ENCODE peak calls at places on chromosomes 4 and X, in seven cellular contexts. X is AG04450, B is cardiac muscle cell, F is GM12865, C is endothelial cell of umbilical vein, L is ovary, M is brain microvascular endothelial cell. W is an unnamed sample.

GRCh38 chr4:26319467-26320158 is 1.2 kb upstream of the RBPJ start:
- DNase-seq in X (peak; percentile 100), B (peak; percentile 100), F (peak; percentile 100), C (peak; percentile 100), L (peak; percentile 98), M (peak; percentile 100), W (peak; percentile 82)

GRCh38 chr4:92952426-92952825 is 648.7 kb downstream of the GRID2 start:
- DNase-seq in X (no peak), B (no peak), F (no peak), C (no peak), L (no peak), M (no peak), W (no peak)

GRCh38 chrX:45709381-45709780 is 508.7 kb upstream of the DIPK2B start:
- DNase-seq in X (no peak), B (no peak), F (no peak), C (no peak), L (no peak), M (no peak), W (no peak)

GRCh38 chrX:46294234-46294633 is 251.0 kb downstream of the ZNF674 start:
- DNase-seq in X (no peak), B (peak; percentile 25), F (no peak), C (no peak), L (no peak), M (peak; percentile 3), W (no peak)

GRCh38 chrX:13545731-13546130 is 23.7 kb upstream of the EGFL6 start:
- DNase-seq in X (no peak), B (no peak), F (no peak), C (no peak), L (no peak), M (no peak), W (no peak)

GRCh38 chr4:89290727-89291126 is 16.9 kb downstream of the GPRIN3 start:
- DNase-seq in X (no peak), B (no peak), F (no peak), C (no peak), L (no peak), M (no peak), W (no peak)

GRCh38 chr4:124278477-124278876 is 434.1 kb downstream of the ANKRD50 start:
- DNase-seq in X (no peak), B (peak; percentile 90), F (no peak), C (no peak), L (no peak), M (peak; percentile 18), W (no peak)

GRCh38 chrX:40912166-40912565 is 173.1 kb upstream of the USP9X start:
- DNase-seq in X (no peak), B (no peak), F (no peak), C (no peak), L (no peak), M (no peak), W (no peak)

GRCh38 chr4:27048350-27049100 is 187.9 kb downstream of the STIM2 start:
- DNase-seq in X (no peak), B (peak; percentile 36), F (peak; percentile 9), C (peak; percentile 24), L (no peak), M (peak; percentile 32), W (peak; percentile 24)

GRCh38 chr4:46950826-46951225 is 41.8 kb upstream of the COX7B2 start:
- DNase-seq in X (no peak), B (no peak), F (no peak), C (no peak), L (no peak), M (no peak), W (no peak)

GRCh38 chr4:109127866-109128265 is 174.6 kb downstream of the COL25A1 start:
- DNase-seq in X (no peak), B (no peak), F (no peak), C (no peak), L (no peak), M (no peak), W (no peak)

GRCh38 chrX:11597479-11597878 is 68.2 kb downstream of the ARHGAP6 start:
- DNase-seq in X (no peak), B (peak; percentile 21), F (no peak), C (no peak), L (no peak), M (peak; percentile 15), W (no peak)

GRCh38 chrX:150731795-150732194 is 38.6 kb downstream of the MTMR1 start:
- DNase-seq in X (peak; percentile 68), B (peak; percentile 91), F (no peak), C (no peak), L (no peak), M (peak; percentile 81), W (no peak)

GRCh38 chrX:44305921-44306320 is 37.6 kb downstream of the EFHC2 start:
- DNase-seq in X (no peak), B (no peak), F (no peak), C (no peak), L (no peak), M (no peak), W (no peak)

GRCh38 chrX:44306336-44306735 is 37.1 kb downstream of the EFHC2 start:
- DNase-seq in X (peak; percentile 0), B (peak; percentile 8), F (no peak), C (no peak), L (no peak), M (peak; percentile 4), W (no peak)

GRCh38 chrX:44299177-44299576 is 44.3 kb downstream of the EFHC2 start:
- DNase-seq in X (no peak), B (no peak), F (no peak), C (no peak), L (no peak), M (no peak), W (no peak)

GRCh38 chrX:44308869-44309268 is 34.6 kb downstream of the EFHC2 start:
- DNase-seq in X (no peak), B (no peak), F (no peak), C (no peak), L (no peak), M (no peak), W (no peak)

GRCh38 chrX:44303119-44303518 is 40.4 kb downstream of the EFHC2 start:
- DNase-seq in X (no peak), B (no peak), F (no peak), C (no peak), L (no peak), M (no peak), W (no peak)
- H3K4me3 ChIP-seq in X (no peak overlapping the region), B (no peak overlapping the region), F (no peak overlapping the region), C (no peak overlapping the region), L (no peak overlapping the region), M (no peak overlapping the region), W (no peak overlapping the region)

DNA sequence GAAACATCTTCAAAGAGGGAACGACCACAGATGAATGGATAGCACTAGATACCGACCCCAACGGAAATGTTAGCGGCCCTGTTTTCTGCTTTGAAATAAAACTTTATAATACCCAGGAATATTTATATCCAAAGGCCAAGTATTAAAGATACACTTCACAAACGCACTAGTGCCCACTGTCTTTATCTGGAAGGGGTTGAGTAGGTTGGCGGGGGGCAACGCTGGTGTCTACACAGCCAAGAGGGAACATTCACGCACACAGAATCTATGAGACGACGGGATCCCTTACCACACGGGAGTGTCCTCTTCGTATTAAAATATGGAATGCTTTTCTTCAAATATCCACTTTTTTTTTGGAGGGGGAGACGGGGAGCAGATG is 3.3 kb downstream of the HAND2 start:
- DNase-seq in X (no peak), B (no peak), F (no peak), C (no peak), L (no peak), M (no peak), W (peak; percentile 7)
- H3K4me3 ChIP-seq in X (no peak overlapping the region), B (peak overlapping the region; percentile 96), F (no peak overlapping the region), C (no peak overlapping the region), L (peak overlapping the region; percentile 70), M (no peak overlapping the region), W (no peak overlapping the region)

GRCh38 chrX:83512111-83512510 is 4.0 kb downstream of the POU3F4 start:
- DNase-seq in X (no peak), B (no peak), F (no peak), C (no peak), L (no peak), M (no peak), W (no peak)

GRCh38 chrX:83521905-83522304 is 13.8 kb downstream of the POU3F4 start:
- DNase-seq in X (no peak), B (no peak), F (no peak), C (no peak), L (no peak), M (no peak), W (no peak)

GRCh38 chrX:83510466-83511181 is 2.5 kb downstream of the POU3F4 start:
- DNase-seq in X (no peak), B (no peak), F (no peak), C (no peak), L (no peak), M (no peak), W (peak; percentile 47)

GRCh38 chrX:83511208-83511607 is 3.1 kb downstream of the POU3F4 start:
- DNase-seq in X (no peak), B (no peak), F (no peak), C (no peak), L (no peak), M (no peak), W (peak; percentile 53)

GRCh38 chrX:83516597-83516996 is 8.5 kb downstream of the POU3F4 start:
- DNase-seq in X (no peak), B (no peak), F (no peak), C (no peak), L (no peak), M (no peak), W (no peak)
- H3K4me3 ChIP-seq in X (no peak overlapping the region), B (no peak overlapping the region), F (no peak overlapping the region), C (no peak overlapping the region), L (no peak overlapping the region), M (no peak overlapping the region), W (no peak overlapping the region)

DNA sequence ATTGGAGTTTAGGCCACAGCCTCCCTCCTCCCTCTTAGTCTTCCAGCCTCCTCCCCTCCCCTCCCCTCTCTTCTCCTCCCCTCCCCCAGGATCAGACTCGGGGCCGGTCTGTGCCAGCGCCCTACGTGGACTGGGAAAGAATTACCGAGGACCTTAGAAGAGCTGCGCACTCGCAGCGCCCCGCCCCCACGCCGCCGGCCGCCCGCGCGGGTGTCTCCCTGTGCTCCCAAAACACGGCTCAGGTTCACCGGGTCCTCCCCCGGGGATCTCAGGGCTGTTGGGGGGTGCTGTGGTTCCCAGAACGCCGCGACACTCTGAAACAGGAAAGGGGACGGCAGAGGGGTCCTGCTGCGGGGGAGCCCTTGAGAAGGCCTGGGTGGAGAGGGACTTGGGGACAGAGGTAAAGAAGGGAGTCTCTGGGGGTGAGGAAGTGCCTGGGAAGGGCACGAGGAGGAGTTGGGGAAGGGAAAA is 122.2 kb upstream of the TBL1X start:
- DNase-seq in X (no peak), B (peak; percentile 91), F (peak; percentile 8), C (peak; percentile 54), L (peak; percentile 87), M (peak; percentile 69), W (peak; percentile 95)
- H3K4me3 ChIP-seq in X (no peak overlapping the region), B (peak overlapping the region; percentile 61), F (no peak overlapping the region), C (no peak overlapping the region), L (peak overlapping the region; percentile 22), M (peak overlapping the region; percentile 33), W (peak overlapping the region; percentile 53)

W was measured in H7.